ENCODE peak calls at places on chromosomes 6 and 20, in seven cellular contexts. A is prostate gland, V is IMR-90, L is uterus, K is A549, J is heart left ventricle, O is stomach. D is an unnamed sample.

GRCh38 chr20:47011984-47012383 is 117.3 kb downstream of the EYA2 start:
- DNase-seq in A (no peak), V (no peak), L (no peak), K (no peak), J (no peak), O (no peak), D (no peak)

GRCh38 chr20:49452011-49452482 is 30.4 kb downstream of the KCNB1 start:
- DNase-seq in A (no peak), V (no peak), L (peak), K (no peak), J (no peak), O (no peak), D (peak)

GRCh38 chr20:62330576-62331317 is 27.9 kb downstream of the ADRM1 start:
- DNase-seq in A (no peak), V (no peak), L (no peak), K (no peak), J (no peak), O (no peak), D (no peak)

GRCh38 chr20:50690979-50691584 is at the start of gene RIPOR3:
- DNase-seq in A (no peak), V (no peak), L (peak), K (no peak), J (peak), O (peak), D (no peak)

GRCh38 chr6:124987291-124987690 is 25.1 kb downstream of the RNF217 start:
- DNase-seq in A (no peak), V (no peak), L (no peak), K (no peak), J (no peak), O (no peak), D (no peak)

GRCh38 chr6:143313163-143313562 is 137.3 kb downstream of the ADAT2 start:
- DNase-seq in A (no peak), V (no peak), L (no peak), K (no peak), J (no peak), O (no peak), D (no peak)

GRCh38 chr20:8545212-8545611 is 413.1 kb downstream of the PLCB1 start:
- DNase-seq in A (no peak), V (peak), L (no peak), K (no peak), J (no peak), O (no peak), D (no peak)

GRCh38 chr6:26156105-26156849 is 69.0 kb downstream of the HFE start:
- DNase-seq in A (peak), V (peak), L (peak), K (peak), J (peak), O (peak), D (peak)

GRCh38 chr20:61803416-61803902 is 262.2 kb downstream of the TAF4 start:
- DNase-seq in A (no peak), V (no peak), L (no peak), K (no peak), J (no peak), O (no peak), D (no peak)

GRCh38 chr20:9294081-9294480 is 220.3 kb upstream of the LAMP5 start:
- DNase-seq in A (no peak), V (peak), L (no peak), K (peak), J (no peak), O (no peak), D (no peak)

DNA sequence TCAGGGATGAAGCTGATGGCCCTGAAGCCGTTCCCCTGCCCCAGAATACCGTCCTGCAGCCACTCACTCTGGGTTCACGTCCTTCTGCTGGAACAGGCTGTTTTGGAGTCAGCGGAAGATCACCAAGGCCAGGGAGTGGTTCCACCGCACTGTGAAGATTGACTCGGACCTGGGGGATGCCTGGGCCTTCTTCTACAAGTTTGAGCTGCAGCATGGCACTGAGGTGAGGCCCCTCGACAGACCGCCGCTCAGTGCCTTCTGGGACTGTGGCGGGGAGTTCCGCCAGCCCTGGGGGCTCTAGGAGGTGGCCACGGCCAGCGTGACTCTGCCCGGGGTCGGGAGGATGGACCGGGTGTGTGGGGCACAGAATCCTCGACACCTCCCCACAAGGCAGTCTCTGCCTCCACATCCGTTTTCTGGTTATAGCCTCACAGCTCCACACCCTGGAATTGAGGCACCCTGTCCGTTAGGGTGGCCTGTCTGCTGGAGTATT is 4.1 kb upstream of the C20orf204 start:
- DNase-seq in A (no peak), V (no peak), L (no peak), K (no peak), J (no peak), O (no peak), D (no peak)
- TF ChIP-seq POLR2A in A (no peak), V (no peak), L (no peak), K (no peak), J (no peak), O (no peak), D (no peak)

GRCh38 chr6:31049518-31049917 is 39.2 kb downstream of the MUC22 start:
- DNase-seq in A (no peak), V (peak), L (no peak), K (no peak), J (no peak), O (no peak), D (no peak)

GRCh38 chr6:31058128-31058894 is 48.0 kb downstream of the MUC22 start:
- DNase-seq in A (no peak), V (peak), L (no peak), K (peak), J (no peak), O (no peak), D (no peak)

GRCh38 chr6:31055401-31055800 is 45.1 kb downstream of the MUC22 start:
- DNase-seq in A (no peak), V (no peak), L (no peak), K (no peak), J (no peak), O (no peak), D (no peak)

GRCh38 chr6:31057426-31058003 is 47.2 kb downstream of the MUC22 start:
- DNase-seq in A (no peak), V (peak), L (no peak), K (no peak), J (no peak), O (no peak), D (peak)

GRCh38 chr6:31053873-31054272 is 43.6 kb downstream of the MUC22 start:
- DNase-seq in A (no peak), V (no peak), L (no peak), K (no peak), J (no peak), O (no peak), D (no peak)
- TF ChIP-seq POLR2A in A (no peak), V (no peak), L (no peak), K (no peak), J (no peak), O (no peak), D (no peak)

DNA sequence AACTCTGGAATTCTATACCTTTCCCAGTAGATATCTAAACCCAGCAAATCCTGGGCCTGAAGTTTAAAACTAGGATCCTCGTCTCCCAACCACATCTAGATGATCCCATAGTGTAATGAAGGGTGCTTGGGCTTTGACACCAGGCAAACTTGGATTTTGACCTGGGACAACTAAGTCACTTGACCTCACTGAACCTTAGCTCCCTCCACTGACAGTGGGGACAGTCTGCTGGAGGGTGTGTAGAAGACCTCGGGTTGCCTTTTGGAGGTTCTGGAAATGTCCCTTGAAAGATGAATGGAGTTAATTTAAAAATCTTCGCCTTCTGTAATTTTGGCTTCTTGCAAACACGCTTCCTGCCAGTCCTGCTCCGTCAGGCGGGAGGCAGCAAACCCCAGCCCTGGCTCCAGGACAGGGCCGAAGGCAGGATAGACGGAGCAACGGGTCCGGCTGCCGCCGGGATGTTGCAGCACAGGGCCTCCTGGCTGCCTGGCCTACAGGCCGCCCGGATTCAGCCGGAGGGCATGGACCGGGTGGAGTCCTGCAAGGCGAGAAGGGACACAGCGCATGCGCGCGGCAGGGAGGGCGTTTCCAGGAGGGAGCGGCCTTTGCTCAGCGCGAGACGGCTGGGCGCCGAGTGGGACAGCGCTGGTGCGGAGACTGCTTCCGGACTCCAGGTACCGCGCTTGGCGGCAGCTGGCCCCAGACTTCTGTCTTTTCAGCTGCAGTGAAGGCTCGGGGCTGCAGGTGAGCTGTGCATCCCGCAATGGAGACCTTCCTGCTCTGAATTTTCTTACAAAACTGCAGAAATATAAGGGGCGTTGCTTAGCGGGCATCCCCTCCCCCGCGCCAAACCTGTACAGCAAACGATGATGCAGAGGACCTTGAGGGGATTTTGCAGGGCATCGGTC is at the start of gene TMEM14A:
- DNase-seq in A (peak), V (peak), L (peak), K (peak), J (peak), O (peak), D (peak)
- TF ChIP-seq POLR2A in A (peak), V (no peak), L (no peak), K (peak), J (no peak), O (peak), D (peak)

DNA sequence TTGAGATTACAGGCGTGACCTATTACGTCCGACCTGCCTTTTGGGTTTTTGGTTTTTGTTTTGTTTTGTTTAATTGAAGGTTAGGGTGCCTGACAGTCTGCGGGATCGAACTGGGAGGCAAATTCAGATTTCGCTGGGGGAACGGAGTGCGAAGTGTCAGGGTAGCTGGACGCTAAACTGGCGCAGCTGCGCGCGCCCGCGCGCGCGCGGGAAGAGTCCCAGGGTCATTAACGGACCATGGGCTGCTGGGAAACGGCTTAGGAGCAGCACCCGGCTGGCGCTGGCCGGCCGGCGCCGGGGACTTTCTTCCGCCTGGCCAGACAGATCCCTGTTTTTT is 6.8 kb downstream of the HSPA1B start:
- DNase-seq in A (peak), V (peak), L (peak), K (peak), J (peak), O (peak), D (peak)
- TF ChIP-seq POLR2A in A (peak), V (no peak), L (peak), K (peak), J (peak), O (no peak), D (peak)

DNA sequence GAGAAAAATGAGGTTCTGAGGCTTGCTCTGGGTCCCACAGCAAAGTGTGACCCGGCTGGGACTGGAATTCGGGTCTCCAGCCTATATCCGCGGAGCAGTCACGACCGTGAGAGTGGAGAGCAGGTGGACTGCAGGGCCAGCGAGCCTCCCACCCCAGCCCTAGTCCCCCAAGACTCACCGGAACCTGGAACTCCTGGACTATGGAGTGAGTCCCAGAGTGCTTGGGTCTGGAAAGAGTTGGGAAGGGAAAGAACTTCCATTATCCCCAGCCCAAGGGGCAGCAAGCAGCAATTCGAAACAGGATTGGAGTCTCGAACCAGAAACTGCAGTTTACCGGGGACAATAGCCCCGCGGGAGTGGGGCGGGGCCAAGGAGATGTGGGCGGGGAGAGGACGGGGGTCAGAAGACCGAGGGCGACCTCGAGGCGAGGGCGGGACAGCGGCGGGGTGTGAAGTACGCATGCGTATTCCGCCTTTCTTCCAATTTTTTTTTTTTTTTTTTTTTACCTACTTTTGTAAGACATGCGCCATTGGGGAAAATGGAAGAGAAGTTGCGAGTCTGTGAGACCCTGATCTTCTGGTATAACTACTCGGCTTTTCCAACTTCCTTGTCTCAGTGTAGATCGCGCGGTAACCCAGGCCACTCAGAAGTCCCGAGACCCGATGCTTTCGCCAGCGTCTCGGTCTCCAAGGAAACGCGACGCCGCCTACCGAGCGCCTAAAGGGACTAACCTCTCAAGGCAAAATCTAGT is at the start of gene C20orf96:
- DNase-seq in A (peak), V (peak), L (peak), K (peak), J (peak), O (peak), D (peak)
- TF ChIP-seq POLR2A in A (peak), V (no peak), L (no peak), K (peak), J (no peak), O (no peak), D (no peak)

GRCh38 chr6:162680367-162680766 is 47.2 kb downstream of the PRKN start:
- DNase-seq in A (no peak), V (no peak), L (no peak), K (no peak), J (no peak), O (no peak), D (no peak)

GRCh38 chr6:162671580-162672165 is 55.9 kb downstream of the PRKN start:
- DNase-seq in A (no peak), V (no peak), L (no peak), K (no peak), J (peak), O (no peak), D (no peak)

GRCh38 chr6:162675503-162675902 is 52.1 kb downstream of the PRKN start:
- DNase-seq in A (no peak), V (no peak), L (no peak), K (no peak), J (no peak), O (no peak), D (no peak)

GRCh38 chr6:162670345-162670744 is 57.2 kb downstream of the PRKN start:
- DNase-seq in A (no peak), V (no peak), L (no peak), K (no peak), J (no peak), O (no peak), D (peak)

GRCh38 chr6:162674452-162674851 is 53.1 kb downstream of the PRKN start:
- DNase-seq in A (no peak), V (no peak), L (no peak), K (no peak), J (no peak), O (no peak), D (no peak)
- TF ChIP-seq POLR2A in A (no peak), V (no peak), L (no peak), K (no peak), J (no peak), O (no peak), D (no peak)

GRCh38 chr6:157558487-157559200 is 177.7 kb downstream of the ZDHHC14 start:
- DNase-seq in A (no peak), V (no peak), L (no peak), K (no peak), J (no peak), O (no peak), D (no peak)

GRCh38 chr6:157555795-157556645 is 175.0 kb downstream of the ZDHHC14 start:
- DNase-seq in A (no peak), V (no peak), L (no peak), K (no peak), J (no peak), O (no peak), D (no peak)

GRCh38 chr6:157557541-157557940 is 176.6 kb downstream of the ZDHHC14 start:
- DNase-seq in A (no peak), V (no peak), L (no peak), K (no peak), J (no peak), O (no peak), D (no peak)

GRCh38 chr6:157558049-157558448 is 177.1 kb downstream of the ZDHHC14 start:
- DNase-seq in A (no peak), V (peak), L (no peak), K (no peak), J (no peak), O (no peak), D (no peak)

GRCh38 chr6:157556671-157557430 is 175.9 kb downstream of the ZDHHC14 start:
- DNase-seq in A (peak), V (no peak), L (no peak), K (no peak), J (no peak), O (peak), D (peak)
- TF ChIP-seq POLR2A in A (no peak), V (no peak), L (no peak), K (no peak), J (no peak), O (no peak), D (no peak)

GRCh38 chr6:34425498-34426410 is at the start of gene RPS10:
- DNase-seq in A (peak), V (peak), L (peak), K (peak), J (peak), O (peak), D (peak)
- TF ChIP-seq POLR2A in A (peak), V (peak), L (peak), K (peak), J (peak), O (peak), D (peak)

DNA sequence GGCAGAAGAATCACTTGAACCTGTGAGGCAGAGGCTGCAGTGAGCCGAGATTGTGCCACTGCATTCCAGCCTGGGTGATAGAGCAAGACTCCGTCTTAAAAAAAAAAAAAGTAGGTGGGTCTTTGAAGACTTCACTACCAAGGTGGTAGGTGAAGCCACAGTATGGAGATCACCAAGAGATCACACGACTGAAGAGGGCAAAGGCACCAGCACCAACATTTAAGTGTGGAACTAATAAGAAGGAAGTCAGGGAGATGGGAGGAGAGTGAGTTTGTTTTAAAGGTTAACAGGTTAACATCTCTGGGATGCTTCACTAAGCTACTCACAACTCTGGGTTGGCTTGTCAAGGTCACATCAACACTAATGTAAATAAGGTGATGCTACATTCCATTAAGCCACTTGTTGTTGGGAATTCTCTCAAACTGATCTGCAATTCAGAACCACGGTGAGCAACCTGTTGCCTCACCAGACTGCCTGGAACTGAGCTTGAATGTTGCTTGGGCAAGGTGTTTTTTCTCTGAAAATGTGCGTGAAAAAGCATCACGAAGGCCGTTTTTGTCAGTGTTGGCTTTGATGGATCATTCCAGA is 48.7 kb downstream of the KCTD20 start:
- DNase-seq in A (no peak), V (peak), L (no peak), K (no peak), J (no peak), O (no peak), D (no peak)
- TF ChIP-seq POLR2A in A (no peak), V (no peak), L (no peak), K (no peak), J (no peak), O (no peak), D (no peak)